ENCODE peak calls at places on chromosomes 16 and 17, in six cellular contexts. One of them, this sample, is unnamed.

GRCh38 chr17:48543854-48544355 is 1.0 kb downstream of the HOXB2 start:
- DNase-seq in C1 segment of cervical spinal cord: no peak
- DNase-seq in mesothelial cell of epicardium: no peak
- DNase-seq in mesendoderm: no peak
- DNase-seq in HTR-8/SVneo: no peak
- DNase-seq in head of caudate nucleus: no peak
- DNase-seq in this sample: peak

GRCh38 chr16:66238696-66239095 is 127.8 kb upstream of the CDH5 start:
- DNase-seq in C1 segment of cervical spinal cord: no peak
- DNase-seq in mesothelial cell of epicardium: no peak
- DNase-seq in mesendoderm: no peak
- DNase-seq in HTR-8/SVneo: no peak
- DNase-seq in head of caudate nucleus: no peak
- DNase-seq in this sample: no peak

GRCh38 chr17:73722163-73722562 is 77.9 kb upstream of the SDK2 start:
- DNase-seq in C1 segment of cervical spinal cord: no peak
- DNase-seq in mesothelial cell of epicardium: no peak
- DNase-seq in mesendoderm: peak
- DNase-seq in HTR-8/SVneo: no peak
- DNase-seq in head of caudate nucleus: no peak
- DNase-seq in this sample: peak

GRCh38 chr16:68744744-68745280 is 7.7 kb downstream of the CDH1 start:
- DNase-seq in C1 segment of cervical spinal cord: no peak
- DNase-seq in mesothelial cell of epicardium: peak
- DNase-seq in mesendoderm: peak
- DNase-seq in HTR-8/SVneo: no peak
- DNase-seq in head of caudate nucleus: no peak
- DNase-seq in this sample: no peak

GRCh38 chr16:65878347-65878746 is 488.1 kb upstream of the CDH5 start:
- DNase-seq in C1 segment of cervical spinal cord: no peak
- DNase-seq in mesothelial cell of epicardium: no peak
- DNase-seq in mesendoderm: no peak
- DNase-seq in HTR-8/SVneo: no peak
- DNase-seq in head of caudate nucleus: no peak
- DNase-seq in this sample: no peak

GRCh38 chr17:60887607-60888028 is 210.0 kb downstream of the BCAS3 start:
- DNase-seq in C1 segment of cervical spinal cord: no peak
- DNase-seq in mesothelial cell of epicardium: no peak
- DNase-seq in mesendoderm: peak
- DNase-seq in HTR-8/SVneo: no peak
- DNase-seq in head of caudate nucleus: no peak
- DNase-seq in this sample: no peak

GRCh38 chr17:42055003-42055402 is 4.6 kb upstream of the C17orf113 start:
- DNase-seq in C1 segment of cervical spinal cord: no peak
- DNase-seq in mesothelial cell of epicardium: no peak
- DNase-seq in mesendoderm: no peak
- DNase-seq in HTR-8/SVneo: no peak
- DNase-seq in head of caudate nucleus: no peak
- DNase-seq in this sample: no peak

GRCh38 chr16:660459-661183 is 7.3 kb upstream of the RHOT2 start:
- DNase-seq in C1 segment of cervical spinal cord: peak
- DNase-seq in mesothelial cell of epicardium: peak
- DNase-seq in mesendoderm: peak
- DNase-seq in HTR-8/SVneo: no peak
- DNase-seq in head of caudate nucleus: peak
- DNase-seq in this sample: peak

GRCh38 chr16:25007284-25007984 is 7.7 kb downstream of the ARHGAP17 start:
- DNase-seq in C1 segment of cervical spinal cord: no peak
- DNase-seq in mesothelial cell of epicardium: no peak
- DNase-seq in mesendoderm: no peak
- DNase-seq in HTR-8/SVneo: no peak
- DNase-seq in head of caudate nucleus: no peak
- DNase-seq in this sample: no peak

GRCh38 chr17:62876063-62876462 is 67.9 kb upstream of the MARCHF10 start:
- DNase-seq in C1 segment of cervical spinal cord: no peak
- DNase-seq in mesothelial cell of epicardium: no peak
- DNase-seq in mesendoderm: no peak
- DNase-seq in HTR-8/SVneo: no peak
- DNase-seq in head of caudate nucleus: no peak
- DNase-seq in this sample: no peak

GRCh38 chr17:7849185-7850117 is 5.4 kb upstream of the TMEM88 start:
- DNase-seq in C1 segment of cervical spinal cord: no peak
- DNase-seq in mesothelial cell of epicardium: no peak
- DNase-seq in mesendoderm: no peak
- DNase-seq in HTR-8/SVneo: no peak
- DNase-seq in head of caudate nucleus: no peak
- DNase-seq in this sample: no peak

GRCh38 chr16:70715113-70715711 is 29.4 kb upstream of the MTSS2 start:
- DNase-seq in C1 segment of cervical spinal cord: peak
- DNase-seq in mesothelial cell of epicardium: peak
- DNase-seq in mesendoderm: peak
- DNase-seq in HTR-8/SVneo: peak
- DNase-seq in head of caudate nucleus: peak
- DNase-seq in this sample: no peak

GRCh38 chr16:66344533-66345145 is 21.9 kb upstream of the CDH5 start:
- DNase-seq in C1 segment of cervical spinal cord: no peak
- DNase-seq in mesothelial cell of epicardium: no peak
- DNase-seq in mesendoderm: no peak
- DNase-seq in HTR-8/SVneo: peak
- DNase-seq in head of caudate nucleus: peak
- DNase-seq in this sample: no peak

GRCh38 chr17:21397341-21398050 is 21.3 kb downstream of the KCNJ12 start:
- DNase-seq in C1 segment of cervical spinal cord: no peak
- DNase-seq in mesothelial cell of epicardium: no peak
- DNase-seq in mesendoderm: no peak
- DNase-seq in HTR-8/SVneo: no peak
- DNase-seq in head of caudate nucleus: no peak
- DNase-seq in this sample: no peak

GRCh38 chr17:3843935-3844516 is 2.0 kb downstream of the NCBP3 start:
- DNase-seq in C1 segment of cervical spinal cord: no peak
- DNase-seq in mesothelial cell of epicardium: no peak
- DNase-seq in mesendoderm: peak
- DNase-seq in HTR-8/SVneo: peak
- DNase-seq in head of caudate nucleus: peak
- DNase-seq in this sample: peak

GRCh38 chr16:61791465-61791864 is 244.8 kb downstream of the CDH8 start:
- DNase-seq in C1 segment of cervical spinal cord: no peak
- DNase-seq in mesothelial cell of epicardium: no peak
- DNase-seq in mesendoderm: no peak
- DNase-seq in HTR-8/SVneo: no peak
- DNase-seq in head of caudate nucleus: no peak
- DNase-seq in this sample: no peak

GRCh38 chr17:16428098-16428882 is 12.9 kb downstream of the TRPV2 start:
- DNase-seq in C1 segment of cervical spinal cord: no peak
- DNase-seq in mesothelial cell of epicardium: peak
- DNase-seq in mesendoderm: peak
- DNase-seq in HTR-8/SVneo: peak
- DNase-seq in head of caudate nucleus: peak
- DNase-seq in this sample: no peak

GRCh38 chr16:3842994-3843393 is 37.5 kb downstream of the CREBBP start:
- DNase-seq in C1 segment of cervical spinal cord: no peak
- DNase-seq in mesothelial cell of epicardium: no peak
- DNase-seq in mesendoderm: no peak
- DNase-seq in HTR-8/SVneo: no peak
- DNase-seq in head of caudate nucleus: no peak
- DNase-seq in this sample: no peak

GRCh38 chr16:14015017-14015416 is 56.1 kb upstream of the MRTFB start:
- DNase-seq in C1 segment of cervical spinal cord: no peak
- DNase-seq in mesothelial cell of epicardium: no peak
- DNase-seq in mesendoderm: no peak
- DNase-seq in HTR-8/SVneo: no peak
- DNase-seq in head of caudate nucleus: no peak
- DNase-seq in this sample: no peak

GRCh38 chr16:48076455-48077012 is 79.3 kb downstream of the ABCC12 start:
- DNase-seq in C1 segment of cervical spinal cord: no peak
- DNase-seq in mesothelial cell of epicardium: no peak
- DNase-seq in mesendoderm: no peak
- DNase-seq in HTR-8/SVneo: no peak
- DNase-seq in head of caudate nucleus: no peak
- DNase-seq in this sample: no peak

GRCh38 chr16:82329504-82330192 is 159.6 kb upstream of the MPHOSPH6 start:
- DNase-seq in C1 segment of cervical spinal cord: no peak
- DNase-seq in mesothelial cell of epicardium: no peak
- DNase-seq in mesendoderm: no peak
- DNase-seq in HTR-8/SVneo: no peak
- DNase-seq in head of caudate nucleus: peak
- DNase-seq in this sample: no peak

GRCh38 chr16:27113341-27113841 is 46.7 kb downstream of the C16orf82 start:
- DNase-seq in C1 segment of cervical spinal cord: no peak
- DNase-seq in mesothelial cell of epicardium: no peak
- DNase-seq in mesendoderm: no peak
- DNase-seq in HTR-8/SVneo: no peak
- DNase-seq in head of caudate nucleus: no peak
- DNase-seq in this sample: no peak

GRCh38 chr16:80116711-80117110 is 424.1 kb upstream of the DYNLRB2 start:
- DNase-seq in C1 segment of cervical spinal cord: no peak
- DNase-seq in mesothelial cell of epicardium: no peak
- DNase-seq in mesendoderm: no peak
- DNase-seq in HTR-8/SVneo: no peak
- DNase-seq in head of caudate nucleus: no peak
- DNase-seq in this sample: no peak

GRCh38 chr17:59490259-59490658 is 75.2 kb upstream of the DHX40 start:
- DNase-seq in C1 segment of cervical spinal cord: no peak
- DNase-seq in mesothelial cell of epicardium: no peak
- DNase-seq in mesendoderm: no peak
- DNase-seq in HTR-8/SVneo: no peak
- DNase-seq in head of caudate nucleus: peak
- DNase-seq in this sample: no peak

GRCh38 chr17:14715531-14715930 is 414.6 kb downstream of the HS3ST3B1 start:
- DNase-seq in C1 segment of cervical spinal cord: no peak
- DNase-seq in mesothelial cell of epicardium: no peak
- DNase-seq in mesendoderm: no peak
- DNase-seq in HTR-8/SVneo: no peak
- DNase-seq in head of caudate nucleus: no peak
- DNase-seq in this sample: no peak

GRCh38 chr17:82107341-82107860 is 9.4 kb upstream of the FASN start:
- DNase-seq in C1 segment of cervical spinal cord: no peak
- DNase-seq in mesothelial cell of epicardium: no peak
- DNase-seq in mesendoderm: peak
- DNase-seq in HTR-8/SVneo: no peak
- DNase-seq in head of caudate nucleus: no peak
- DNase-seq in this sample: no peak

GRCh38 chr17:443109-443508 is 90.5 kb upstream of the RPH3AL start:
- DNase-seq in C1 segment of cervical spinal cord: no peak
- DNase-seq in mesothelial cell of epicardium: no peak
- DNase-seq in mesendoderm: no peak
- DNase-seq in HTR-8/SVneo: no peak
- DNase-seq in head of caudate nucleus: no peak
- DNase-seq in this sample: no peak

GRCh38 chr16:50381679-50382440 is 13.1 kb upstream of the BRD7 start:
- DNase-seq in C1 segment of cervical spinal cord: no peak
- DNase-seq in mesothelial cell of epicardium: no peak
- DNase-seq in mesendoderm: peak
- DNase-seq in HTR-8/SVneo: no peak
- DNase-seq in head of caudate nucleus: no peak
- DNase-seq in this sample: no peak

This sample was measured in activated CD4-positive, alpha-beta memory T cell treated with anti-CD3 and anti-CD28 coated beads, Interleukin-2, amount 10 ng/mL, durations not matched to agents 7 days and 5 days.